ENCODE peak calls at places on chromosomes 4 and X, in five cellular contexts. E is GM12892, R is adrenal gland, C is right lobe of liver, G is A549. Y is an unnamed sample.

GRCh38 chr4:7595883-7596535 is 161.3 kb upstream of the PSAPL1 start:
- DNase-seq in E (no peak), R (no peak), C (no peak), G (no peak), Y (peak; percentile 33)

GRCh38 chr4:75555294-75556164 is at the start of gene ODAPH:
- DNase-seq in E (peak; percentile 34), R (no peak), C (no peak), G (peak; percentile 21), Y (peak; percentile 19)

GRCh38 chr4:107824367-107825071 is at the start of gene SGMS2:
- DNase-seq in E (peak; percentile 13), R (peak; percentile 94), C (peak; percentile 87), G (peak; percentile 68), Y (peak; percentile 71)

GRCh38 chr4:166274136-166274761 is 401.2 kb downstream of the TLL1 start:
- DNase-seq in E (no peak), R (no peak), C (no peak), G (no peak), Y (peak; percentile 1)

GRCh38 chrX:101079223-101079622 is 544 bp downstream of the TMEM35A start:
- DNase-seq in E (no peak), R (no peak), C (no peak), G (no peak), Y (no peak)

GRCh38 chrX:116318672-116319071 is 117.7 kb upstream of the SLC6A14 start:
- DNase-seq in E (no peak), R (no peak), C (no peak), G (no peak), Y (no peak)

GRCh38 chrX:39491548-39492297 is 606.0 kb downstream of the BCOR start:
- DNase-seq in E (no peak), R (no peak), C (no peak), G (no peak), Y (no peak)

GRCh38 chr4:181289203-181289602 is 954.0 kb upstream of the TENM3 start:
- DNase-seq in E (no peak), R (no peak), C (no peak), G (no peak), Y (no peak)

GRCh38 chr4:145933134-145933533 is 5.5 kb downstream of the ZNF827 start:
- DNase-seq in E (no peak), R (no peak), C (no peak), G (no peak), Y (no peak)

GRCh38 chr4:119041951-119042560 is 93.6 kb upstream of the MYOZ2 start:
- DNase-seq in E (no peak), R (peak; percentile 74), C (peak; percentile 61), G (peak; percentile 56), Y (peak; percentile 10)

GRCh38 chrX:120604359-120604782 is 470 bp downstream of the MCTS1 start:
- DNase-seq in E (no peak), R (peak; percentile 33), C (no peak), G (peak; percentile 37), Y (peak; percentile 5)

GRCh38 chr4:108107116-108107515 is 61.6 kb downstream of the LEF1 start:
- DNase-seq in E (no peak), R (no peak), C (no peak), G (no peak), Y (no peak)

GRCh38 chr4:17448689-17449088 is 63.2 kb downstream of the QDPR start:
- DNase-seq in E (no peak), R (no peak), C (no peak), G (no peak), Y (no peak)

GRCh38 chr4:76083386-76083785 is 8.9 kb downstream of the ART3 start:
- DNase-seq in E (no peak), R (no peak), C (no peak), G (no peak), Y (no peak)

GRCh38 chr4:93748380-93748779 is 80.2 kb upstream of the ATOH1 start:
- DNase-seq in E (no peak), R (no peak), C (no peak), G (no peak), Y (no peak)

GRCh38 chr4:69322055-69322454 is 41.8 kb downstream of the UGT2B28 start:
- DNase-seq in E (no peak), R (no peak), C (no peak), G (no peak), Y (no peak)

GRCh38 chr4:4443821-4444220 is 56.9 kb downstream of the NSG1 start:
- DNase-seq in E (no peak), R (no peak), C (no peak), G (no peak), Y (no peak)

GRCh38 chrX:83829874-83830273 is 31.1 kb upstream of the CYLC1 start:
- DNase-seq in E (no peak), R (no peak), C (no peak), G (no peak), Y (no peak)

GRCh38 chr4:2076908-2077534 is 17.9 kb downstream of the NAT8L start:
- DNase-seq in E (no peak), R (no peak), C (peak; percentile 31), G (no peak), Y (no peak)

GRCh38 chr4:105186701-105187158 is 40.1 kb downstream of the TET2 start:
- DNase-seq in E (no peak), R (peak; percentile 44), C (no peak), G (no peak), Y (no peak)

GRCh38 chrX:153645921-153646481 is 1.0 kb upstream of the DUSP9 start:
- DNase-seq in E (peak; percentile 8), R (no peak), C (peak; percentile 36), G (no peak), Y (no peak)
- TF ChIP-seq POLR2A in E (no peak), R (no peak), C (no peak), G (no peak), Y (no peak)

DNA sequence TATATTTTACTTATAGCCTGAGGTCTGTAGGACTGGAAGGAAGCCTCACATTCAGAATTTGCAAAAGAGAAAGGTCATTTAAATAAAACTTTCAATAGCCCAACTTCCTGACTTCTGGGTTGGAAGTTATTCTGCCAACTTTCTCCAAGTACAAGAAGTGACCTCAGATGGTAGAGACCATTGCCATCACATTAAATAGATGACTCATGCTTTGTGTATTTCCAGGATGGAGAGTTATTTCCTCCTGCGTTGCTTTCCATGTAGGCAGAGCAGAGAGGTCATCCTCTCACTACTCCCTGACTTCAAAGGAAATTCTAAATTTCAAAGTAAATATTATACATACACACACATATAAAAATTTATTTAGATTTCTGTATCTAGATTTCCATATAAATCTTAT is 73.0 kb upstream of the NR3C2 start:
- DNase-seq in E (no peak), R (no peak), C (no peak), G (no peak), Y (no peak)
- TF ChIP-seq POLR2A in E (no peak), R (no peak), C (no peak), G (no peak), Y (no peak)

GRCh38 chr4:139177888-139178609 is 1.0 kb upstream of the ELF2 start:
- DNase-seq in E (peak; percentile 63), R (peak; percentile 96), C (peak; percentile 98), G (peak; percentile 58), Y (peak; percentile 72)
- TF ChIP-seq POLR2A in E (peak; percentile 41), R (peak; percentile 93), C (peak; percentile 94), G (peak; percentile 92), Y (peak; percentile 72)

GRCh38 chr4:98510757-98511517 is 147.5 kb downstream of the TSPAN5 start:
- DNase-seq in E (no peak), R (no peak), C (no peak), G (no peak), Y (no peak)
- TF ChIP-seq POLR2A in E (no peak), R (no peak), C (no peak), G (no peak), Y (no peak)

GRCh38 chr4:972651-973424 is 531 bp downstream of the DGKQ start:
- DNase-seq in E (peak; percentile 66), R (no peak), C (no peak), G (peak; percentile 22), Y (peak; percentile 53)
- TF ChIP-seq POLR2A in E (no peak), R (no peak), C (no peak), G (no peak), Y (no peak)